ENCODE peak calls at places on chromosomes 11 and 22, in ten cellular contexts. T is kidney epithelial cell, L is endothelial cell, M is cardiac muscle cell, B is cardiac fibroblast, U is B cell, A is AG04449, H is epithelial cell of esophagus, N is fibroblast of pulmonary artery, Y is foreskin fibroblast. W is an unnamed sample.

GRCh38 chr11:1112351-1113191 is 37.9 kb downstream of the MUC2 start:
- DNase-seq in T (no peak), L (no peak), M (no peak), B (no peak), U (no peak), A (no peak), H (no peak), N (no peak), Y (no peak), W (no peak)

GRCh38 chr22:29062286-29062949 is 787 bp upstream of the C22orf31 start:
- DNase-seq in T (no peak), L (no peak), M (peak), B (no peak), U (no peak), A (no peak), H (peak), N (peak), Y (no peak), W (no peak)

GRCh38 chr11:112453601-112454577 is 193.2 kb upstream of the PLET1 start:
- DNase-seq in T (no peak), L (peak), M (no peak), B (peak), U (no peak), A (no peak), H (peak), N (peak), Y (peak), W (no peak)

GRCh38 chr11:82174610-82175009 is 559.1 kb downstream of the FAM181B start:
- DNase-seq in T (no peak), L (no peak), M (no peak), B (no peak), U (no peak), A (no peak), H (no peak), N (no peak), Y (no peak), W (no peak)

GRCh38 chr11:118398797-118399564 is 2.4 kb upstream of the ATP5MG start:
- DNase-seq in T (no peak), L (no peak), M (no peak), B (peak), U (no peak), A (no peak), H (peak), N (peak), Y (no peak), W (no peak)

GRCh38 chr11:134267466-134267865 is 8.7 kb upstream of the GLB1L3 start:
- DNase-seq in T (no peak), L (no peak), M (no peak), B (no peak), U (no peak), A (no peak), H (no peak), N (no peak), Y (no peak), W (no peak)

GRCh38 chr22:29481265-29482000 is 1.4 kb downstream of the NEFH start:
- DNase-seq in T (no peak), L (peak), M (peak), B (no peak), U (no peak), A (no peak), H (no peak), N (peak), Y (peak), W (no peak)

GRCh38 chr11:18209058-18209457 is 27.5 kb downstream of the SAA4 start:
- DNase-seq in T (no peak), L (no peak), M (no peak), B (no peak), U (no peak), A (no peak), H (no peak), N (no peak), Y (no peak), W (no peak)

GRCh38 chr11:1062075-1062820 is 12.4 kb upstream of the MUC2 start:
- DNase-seq in T (no peak), L (no peak), M (no peak), B (no peak), U (no peak), A (no peak), H (no peak), N (no peak), Y (no peak), W (no peak)

GRCh38 chr11:1302461-1303073 is 6.9 kb downstream of the TOLLIP start:
- DNase-seq in T (no peak), L (no peak), M (no peak), B (no peak), U (peak), A (no peak), H (no peak), N (no peak), Y (no peak), W (no peak)

GRCh38 chr11:127888396-127888795 is 699.0 kb downstream of the ETS1 start:
- DNase-seq in T (peak), L (no peak), M (no peak), B (no peak), U (no peak), A (no peak), H (no peak), N (no peak), Y (no peak), W (no peak)

GRCh38 chr22:25051073-25051472 is 98.6 kb downstream of the KIAA1671 start:
- DNase-seq in T (no peak), L (no peak), M (no peak), B (no peak), U (no peak), A (no peak), H (no peak), N (no peak), Y (no peak), W (no peak)

GRCh38 chr22:27434898-27435297 is 366.7 kb downstream of the MN1 start:
- DNase-seq in T (no peak), L (no peak), M (no peak), B (no peak), U (no peak), A (no peak), H (no peak), N (no peak), Y (no peak), W (no peak)

GRCh38 chr22:29284196-29284595 is 16.1 kb downstream of the EWSR1 start:
- DNase-seq in T (no peak), L (no peak), M (no peak), B (no peak), U (no peak), A (no peak), H (no peak), N (no peak), Y (no peak), W (no peak)

GRCh38 chr11:36454991-36455611 is 55.0 kb downstream of the TRAF6 start:
- DNase-seq in T (no peak), L (no peak), M (no peak), B (peak), U (no peak), A (no peak), H (no peak), N (peak), Y (no peak), W (no peak)

GRCh38 chr11:66495401-66495844 is 15.0 kb upstream of the BBS1 start:
- DNase-seq in T (no peak), L (no peak), M (no peak), B (no peak), U (no peak), A (no peak), H (no peak), N (no peak), Y (no peak), W (no peak)
- TF ChIP-seq CTCF in T (peak), L (peak), M (peak), B (peak), U (no peak), A (no peak), H (no peak), N (peak), Y (no peak), W (peak)

GRCh38 chr22:41245917-41246499 is 5.3 kb upstream of the CHADL start:
- DNase-seq in T (no peak), L (no peak), M (no peak), B (no peak), U (no peak), A (no peak), H (no peak), N (no peak), Y (no peak), W (no peak)
- TF ChIP-seq CTCF in T (peak), L (peak), M (no peak), B (no peak), U (no peak), A (no peak), H (no peak), N (no peak), Y (no peak), W (no peak)

GRCh38 chr11:61041755-61042518 is 60.4 kb upstream of the CD5 start:
- DNase-seq in T (no peak), L (peak), M (peak), B (no peak), U (peak), A (no peak), H (no peak), N (peak), Y (no peak), W (peak)
- TF ChIP-seq CTCF in T (no peak), L (no peak), M (no peak), B (no peak), U (no peak), A (no peak), H (no peak), N (no peak), Y (no peak), W (no peak)

GRCh38 chr11:124897681-124898680 is at the start of gene ROBO4:
- DNase-seq in T (peak), L (peak), M (no peak), B (peak), U (no peak), A (peak), H (peak), N (peak), Y (peak), W (no peak)
- TF ChIP-seq CTCF in T (peak), L (no peak), M (peak), B (peak), U (no peak), A (no peak), H (peak), N (peak), Y (peak), W (no peak)

DNA sequence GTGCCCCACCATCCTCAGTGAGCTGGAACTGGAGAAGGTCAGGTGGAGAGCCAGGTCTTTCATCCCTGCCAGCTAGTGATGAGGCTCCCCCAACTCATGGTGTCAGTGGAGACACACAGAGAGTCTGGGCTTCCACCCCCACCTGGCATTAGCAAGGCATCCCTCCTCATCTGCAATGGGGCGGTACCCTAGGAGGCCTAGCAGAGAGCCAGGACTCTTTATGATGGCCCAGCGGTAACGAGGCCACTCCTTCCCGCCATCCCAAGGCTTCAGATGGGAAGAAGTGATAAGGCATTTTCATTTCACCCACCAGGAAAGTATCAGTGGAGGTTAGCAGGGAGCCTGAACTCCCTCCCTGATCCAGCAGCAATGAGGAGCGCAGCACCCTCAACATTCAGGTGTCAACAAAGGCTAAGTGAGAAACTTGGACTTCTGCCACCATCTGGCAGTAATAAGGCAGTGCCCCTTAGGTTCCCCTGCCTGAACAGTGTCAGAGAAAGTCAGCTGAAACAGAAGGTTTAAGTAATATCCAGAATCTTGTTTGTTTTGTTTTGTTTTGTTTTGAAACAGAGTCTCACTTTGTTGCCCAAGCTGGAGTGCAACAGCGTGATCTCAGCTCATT is 40.5 kb upstream of the FBLN1 start:
- DNase-seq in T (no peak), L (no peak), M (peak), B (no peak), U (no peak), A (no peak), H (no peak), N (no peak), Y (no peak), W (no peak)
- TF ChIP-seq CTCF in T (no peak), L (peak), M (no peak), B (no peak), U (no peak), A (no peak), H (no peak), N (no peak), Y (no peak), W (peak)

DNA sequence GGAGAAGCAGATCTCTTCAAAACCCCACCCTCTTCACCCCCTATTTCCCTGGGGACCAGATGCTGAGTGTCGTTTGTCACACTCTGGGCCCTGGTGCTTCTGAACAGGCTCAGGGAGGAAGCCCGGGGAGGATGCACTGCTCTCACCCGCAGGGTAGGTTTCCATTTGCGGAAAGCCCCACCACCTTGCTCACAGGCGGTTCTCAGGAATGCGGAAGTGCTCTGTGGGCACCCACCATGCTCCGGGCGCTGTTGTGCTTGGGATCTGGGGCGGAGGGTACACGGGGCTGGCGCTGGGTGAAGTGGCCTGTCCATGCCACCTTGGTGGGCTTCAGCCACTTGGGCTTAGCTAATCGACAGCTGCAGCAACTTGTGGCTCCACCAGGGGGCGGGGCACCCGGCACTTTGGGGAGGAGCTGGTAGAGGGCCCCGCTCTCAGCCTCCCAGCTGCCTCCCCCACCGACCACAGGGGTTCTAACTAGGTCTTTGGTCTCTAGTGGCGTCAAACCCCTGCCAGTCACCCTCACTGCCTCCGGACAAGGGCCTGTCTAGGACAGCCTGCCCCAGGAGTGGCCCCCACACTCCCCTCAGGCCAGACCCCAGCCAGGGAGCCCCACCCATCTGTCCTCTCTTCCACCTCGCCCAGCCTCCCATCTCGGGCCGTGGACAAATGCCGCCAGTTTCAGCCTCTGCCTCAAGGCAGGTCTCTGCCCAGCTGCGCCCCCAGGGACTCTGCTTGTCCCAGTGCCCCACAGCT is 7.4 kb downstream of the NDUFV1 start:
- DNase-seq in T (no peak), L (peak), M (peak), B (peak), U (peak), A (no peak), H (peak), N (peak), Y (peak), W (peak)
- TF ChIP-seq CTCF in T (peak), L (peak), M (peak), B (peak), U (peak), A (peak), H (peak), N (peak), Y (peak), W (peak)

GRCh38 chr22:22687638-22688500 is 43.5 kb downstream of the GGTLC2 start:
- DNase-seq in T (no peak), L (peak), M (no peak), B (peak), U (no peak), A (peak), H (peak), N (peak), Y (peak), W (no peak)
- TF ChIP-seq CTCF in T (peak), L (peak), M (peak), B (peak), U (peak), A (peak), H (peak), N (peak), Y (peak), W (peak)

DNA sequence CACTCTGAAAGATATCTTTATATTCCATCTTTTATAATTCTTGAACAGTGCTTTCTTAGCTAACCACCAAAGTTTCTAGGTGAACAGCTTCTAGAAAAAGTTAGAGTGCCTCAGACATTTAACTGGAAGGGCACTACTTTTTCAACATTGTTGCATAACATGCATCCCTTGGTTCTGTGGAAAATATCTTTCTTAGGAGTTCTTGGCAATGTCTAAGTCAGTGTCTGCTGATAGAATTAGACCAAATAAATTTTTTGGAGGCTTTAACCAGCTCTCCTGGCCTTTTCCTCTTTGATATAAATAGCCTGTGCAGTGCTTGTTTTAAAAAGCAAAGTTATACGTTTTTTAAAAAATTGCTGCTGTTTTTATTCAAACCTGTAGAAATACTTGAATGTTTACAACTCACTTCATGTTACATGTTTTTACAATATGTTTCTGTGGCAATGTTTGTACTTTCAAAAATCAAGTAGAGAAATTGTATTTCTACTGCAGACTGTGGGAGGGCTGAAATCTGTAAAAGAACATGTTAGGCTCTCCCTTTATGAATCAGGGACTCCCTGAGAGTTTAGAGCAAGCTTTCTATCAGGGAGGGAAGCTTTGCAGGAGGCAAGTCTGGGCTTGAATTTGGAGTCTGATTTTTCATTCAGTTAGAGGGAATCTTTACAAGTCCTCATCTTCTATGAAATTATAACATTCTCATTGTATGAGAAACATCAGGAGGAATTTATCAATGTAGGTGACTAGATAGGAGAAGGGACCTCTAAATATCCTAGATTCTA is 16.3 kb upstream of the PANX1 start:
- DNase-seq in T (no peak), L (no peak), M (no peak), B (no peak), U (no peak), A (no peak), H (peak), N (no peak), Y (no peak), W (no peak)
- TF ChIP-seq CTCF in T (no peak), L (no peak), M (no peak), B (no peak), U (no peak), A (no peak), H (no peak), N (no peak), Y (no peak), W (no peak)

W was measured in GM06990.